ENCODE peak calls at places on chromosomes 11 and 22, in five cellular contexts. One of them, this sample, is unnamed.

GRCh38 chr11:129308241-129308865 is 67.3 kb upstream of the BARX2 start:
- DNase-seq in NAMALWA: no peak
- DNase-seq in SK-N-DZ: no peak
- DNase-seq in IMR-90: no peak
- DNase-seq in activated T-cell treated with anti-CD3 and anti-CD28 coated beads for 48 hours: no peak
- DNase-seq in this sample: no peak

GRCh38 chr11:27118371-27118770 is 77.8 kb downstream of the BBOX1 start:
- DNase-seq in NAMALWA: no peak
- DNase-seq in SK-N-DZ: no peak
- DNase-seq in IMR-90: peak
- DNase-seq in activated T-cell treated with anti-CD3 and anti-CD28 coated beads for 48 hours: no peak
- DNase-seq in this sample: peak

GRCh38 chr11:130390071-130390758 is 38.2 kb downstream of the ADAMTS8 start:
- DNase-seq in NAMALWA: peak
- DNase-seq in SK-N-DZ: peak
- DNase-seq in IMR-90: peak
- DNase-seq in activated T-cell treated with anti-CD3 and anti-CD28 coated beads for 48 hours: no peak
- DNase-seq in this sample: peak

GRCh38 chr22:49053574-49053973 is 774.1 kb downstream of the BRD1 start:
- DNase-seq in NAMALWA: no peak
- DNase-seq in SK-N-DZ: no peak
- DNase-seq in IMR-90: no peak
- DNase-seq in activated T-cell treated with anti-CD3 and anti-CD28 coated beads for 48 hours: no peak
- DNase-seq in this sample: no peak

GRCh38 chr11:111335124-111335535 is 36.8 kb downstream of the POU2AF3 start:
- DNase-seq in NAMALWA: no peak
- DNase-seq in SK-N-DZ: no peak
- DNase-seq in IMR-90: no peak
- DNase-seq in activated T-cell treated with anti-CD3 and anti-CD28 coated beads for 48 hours: no peak
- DNase-seq in this sample: no peak

GRCh38 chr22:17213976-17214375 is 5.3 kb downstream of the ADA2 start:
- DNase-seq in NAMALWA: peak
- DNase-seq in SK-N-DZ: no peak
- DNase-seq in IMR-90: peak
- DNase-seq in activated T-cell treated with anti-CD3 and anti-CD28 coated beads for 48 hours: peak
- DNase-seq in this sample: peak

GRCh38 chr11:95793111-95793510 is 2.8 kb downstream of the CEP57 start:
- DNase-seq in NAMALWA: no peak
- DNase-seq in SK-N-DZ: no peak
- DNase-seq in IMR-90: no peak
- DNase-seq in activated T-cell treated with anti-CD3 and anti-CD28 coated beads for 48 hours: no peak
- DNase-seq in this sample: peak

GRCh38 chr11:59429924-59430516 is 3.8 kb upstream of the OR5A2 start:
- DNase-seq in NAMALWA: peak
- DNase-seq in SK-N-DZ: peak
- DNase-seq in IMR-90: peak
- DNase-seq in activated T-cell treated with anti-CD3 and anti-CD28 coated beads for 48 hours: no peak
- DNase-seq in this sample: peak

GRCh38 chr11:57386178-57386945 is 4.1 kb downstream of the PRG2 start:
- DNase-seq in NAMALWA: no peak
- DNase-seq in SK-N-DZ: no peak
- DNase-seq in IMR-90: no peak
- DNase-seq in activated T-cell treated with anti-CD3 and anti-CD28 coated beads for 48 hours: no peak
- DNase-seq in this sample: no peak

GRCh38 chr11:63705526-63705925 is 24.2 kb downstream of the RTN3 start:
- DNase-seq in NAMALWA: no peak
- DNase-seq in SK-N-DZ: no peak
- DNase-seq in IMR-90: no peak
- DNase-seq in activated T-cell treated with anti-CD3 and anti-CD28 coated beads for 48 hours: no peak
- DNase-seq in this sample: no peak

GRCh38 chr22:40472036-40472435 is 101.6 kb downstream of the SGSM3 start:
- DNase-seq in NAMALWA: no peak
- DNase-seq in SK-N-DZ: no peak
- DNase-seq in IMR-90: no peak
- DNase-seq in activated T-cell treated with anti-CD3 and anti-CD28 coated beads for 48 hours: no peak
- DNase-seq in this sample: no peak

GRCh38 chr22:25564979-25565677 is 653 bp downstream of the GRK3 start:
- DNase-seq in NAMALWA: peak
- DNase-seq in SK-N-DZ: peak
- DNase-seq in IMR-90: no peak
- DNase-seq in activated T-cell treated with anti-CD3 and anti-CD28 coated beads for 48 hours: no peak
- DNase-seq in this sample: no peak

GRCh38 chr11:73249858-73250773 is 22.0 kb upstream of the P2RY6 start:
- DNase-seq in NAMALWA: no peak
- DNase-seq in SK-N-DZ: no peak
- DNase-seq in IMR-90: no peak
- DNase-seq in activated T-cell treated with anti-CD3 and anti-CD28 coated beads for 48 hours: no peak
- DNase-seq in this sample: no peak

GRCh38 chr11:127994736-127995135 is 592.6 kb downstream of the ETS1 start:
- DNase-seq in NAMALWA: no peak
- DNase-seq in SK-N-DZ: no peak
- DNase-seq in IMR-90: peak
- DNase-seq in activated T-cell treated with anti-CD3 and anti-CD28 coated beads for 48 hours: no peak
- DNase-seq in this sample: peak

GRCh38 chr11:44300881-44301855 is 8.8 kb downstream of the ALX4 start:
- DNase-seq in NAMALWA: no peak
- DNase-seq in SK-N-DZ: no peak
- DNase-seq in IMR-90: no peak
- DNase-seq in activated T-cell treated with anti-CD3 and anti-CD28 coated beads for 48 hours: no peak
- DNase-seq in this sample: peak

GRCh38 chr22:19891350-19892248 is 36.9 kb upstream of the GNB1L start:
- DNase-seq in NAMALWA: peak
- DNase-seq in SK-N-DZ: peak
- DNase-seq in IMR-90: peak
- DNase-seq in activated T-cell treated with anti-CD3 and anti-CD28 coated beads for 48 hours: peak
- DNase-seq in this sample: peak

GRCh38 chr22:20061481-20061861 is 18.6 kb upstream of the DGCR8 start:
- DNase-seq in NAMALWA: no peak
- DNase-seq in SK-N-DZ: no peak
- DNase-seq in IMR-90: peak
- DNase-seq in activated T-cell treated with anti-CD3 and anti-CD28 coated beads for 48 hours: no peak
- DNase-seq in this sample: no peak

GRCh38 chr22:29747832-29748231 is 19.0 kb downstream of the ZMAT5 start:
- DNase-seq in NAMALWA: no peak
- DNase-seq in SK-N-DZ: no peak
- DNase-seq in IMR-90: no peak
- DNase-seq in activated T-cell treated with anti-CD3 and anti-CD28 coated beads for 48 hours: no peak
- DNase-seq in this sample: no peak

GRCh38 chr11:45285931-45286632 is at the start of gene SYT13:
- DNase-seq in NAMALWA: no peak
- DNase-seq in SK-N-DZ: no peak
- DNase-seq in IMR-90: no peak
- DNase-seq in activated T-cell treated with anti-CD3 and anti-CD28 coated beads for 48 hours: no peak
- DNase-seq in this sample: no peak

GRCh38 chr11:33347490-33348125 is 90.4 kb downstream of the HIPK3 start:
- DNase-seq in NAMALWA: peak
- DNase-seq in SK-N-DZ: no peak
- DNase-seq in IMR-90: no peak
- DNase-seq in activated T-cell treated with anti-CD3 and anti-CD28 coated beads for 48 hours: no peak
- DNase-seq in this sample: no peak

GRCh38 chr11:118924591-118925585 is 838 bp downstream of the BCL9L start:
- DNase-seq in NAMALWA: peak
- DNase-seq in SK-N-DZ: no peak
- DNase-seq in IMR-90: peak
- DNase-seq in activated T-cell treated with anti-CD3 and anti-CD28 coated beads for 48 hours: no peak
- DNase-seq in this sample: no peak

GRCh38 chr22:29339381-29340235 is 24.1 kb upstream of the RASL10A start:
- DNase-seq in NAMALWA: no peak
- DNase-seq in SK-N-DZ: no peak
- DNase-seq in IMR-90: no peak
- DNase-seq in activated T-cell treated with anti-CD3 and anti-CD28 coated beads for 48 hours: no peak
- DNase-seq in this sample: no peak

GRCh38 chr22:31133911-31134310 is 6.4 kb downstream of the PLA2G3 start:
- DNase-seq in NAMALWA: no peak
- DNase-seq in SK-N-DZ: no peak
- DNase-seq in IMR-90: no peak
- DNase-seq in activated T-cell treated with anti-CD3 and anti-CD28 coated beads for 48 hours: no peak
- DNase-seq in this sample: no peak

GRCh38 chr11:129861702-129862107 is 33.7 kb downstream of the NFRKB start:
- DNase-seq in NAMALWA: no peak
- DNase-seq in SK-N-DZ: no peak
- DNase-seq in IMR-90: peak
- DNase-seq in activated T-cell treated with anti-CD3 and anti-CD28 coated beads for 48 hours: no peak
- DNase-seq in this sample: peak

GRCh38 chr22:44638966-44639739 is 62.9 kb upstream of the PRR5 start:
- DNase-seq in NAMALWA: no peak
- DNase-seq in SK-N-DZ: no peak
- DNase-seq in IMR-90: no peak
- DNase-seq in activated T-cell treated with anti-CD3 and anti-CD28 coated beads for 48 hours: no peak
- DNase-seq in this sample: peak

GRCh38 chr11:77501748-77502147 is 27.9 kb upstream of the PAK1 start:
- DNase-seq in NAMALWA: no peak
- DNase-seq in SK-N-DZ: no peak
- DNase-seq in IMR-90: no peak
- DNase-seq in activated T-cell treated with anti-CD3 and anti-CD28 coated beads for 48 hours: no peak
- DNase-seq in this sample: no peak

GRCh38 chr11:20887137-20887536 is 217.8 kb downstream of the NELL1 start:
- DNase-seq in NAMALWA: no peak
- DNase-seq in SK-N-DZ: no peak
- DNase-seq in IMR-90: no peak
- DNase-seq in activated T-cell treated with anti-CD3 and anti-CD28 coated beads for 48 hours: no peak
- DNase-seq in this sample: no peak

GRCh38 chr11:2700415-2701211 is 819 bp upstream of the KCNQ1OT1 start:
- DNase-seq in NAMALWA: peak
- DNase-seq in SK-N-DZ: peak
- DNase-seq in IMR-90: no peak
- DNase-seq in activated T-cell treated with anti-CD3 and anti-CD28 coated beads for 48 hours: peak
- DNase-seq in this sample: peak

GRCh38 chr11:2929880-2930704 is 872 bp upstream of the PHLDA2 start:
- DNase-seq in NAMALWA: peak
- DNase-seq in SK-N-DZ: no peak
- DNase-seq in IMR-90: peak
- DNase-seq in activated T-cell treated with anti-CD3 and anti-CD28 coated beads for 48 hours: no peak
- DNase-seq in this sample: peak

GRCh38 chr22:20977516-20978170 is 4.5 kb upstream of the LZTR1 start:
- DNase-seq in NAMALWA: no peak
- DNase-seq in SK-N-DZ: no peak
- DNase-seq in IMR-90: no peak
- DNase-seq in activated T-cell treated with anti-CD3 and anti-CD28 coated beads for 48 hours: no peak
- DNase-seq in this sample: no peak

GRCh38 chr11:5967708-5968107 is 586 bp downstream of the OR56A5 start:
- DNase-seq in NAMALWA: no peak
- DNase-seq in SK-N-DZ: no peak
- DNase-seq in IMR-90: no peak
- DNase-seq in activated T-cell treated with anti-CD3 and anti-CD28 coated beads for 48 hours: no peak
- DNase-seq in this sample: no peak

GRCh38 chr22:26846645-26847044 is 189.3 kb downstream of the MIAT start:
- DNase-seq in NAMALWA: no peak
- DNase-seq in SK-N-DZ: no peak
- DNase-seq in IMR-90: no peak
- DNase-seq in activated T-cell treated with anti-CD3 and anti-CD28 coated beads for 48 hours: no peak
- DNase-seq in this sample: peak

GRCh38 chr11:127003260-127003981 is 2.9 kb upstream of the KIRREL3 start:
- DNase-seq in NAMALWA: no peak
- DNase-seq in SK-N-DZ: peak
- DNase-seq in IMR-90: peak
- DNase-seq in activated T-cell treated with anti-CD3 and anti-CD28 coated beads for 48 hours: peak
- DNase-seq in this sample: peak